ENCODE peak calls at places on chromosomes 4 and X, in five cellular contexts. A, Z, N, J and P are unnamed samples.
A peak's percentile ranks its signal among the peaks of the same experiment; 100 is the strongest.

GRCh38 chrX:133437356-133437755 is 22.1 kb upstream of the GPC4 start:
- DNase-seq in N (no peak), Z (no peak), J (no peak), A (no peak), P (no peak)

GRCh38 chr4:165096776-165097175 is 15.9 kb downstream of the TMEM192 start:
- DNase-seq in J (no peak), N (no peak), A (no peak), Z (peak; percentile 65), P (no peak)

GRCh38 chrX:46653482-46653881 is 79.9 kb downstream of the CHST7 start:
- DNase-seq in Z (peak; percentile 36), A (no peak), N (no peak), J (peak; percentile 16), P (no peak)

GRCh38 chr4:164701665-164702064 is 52.3 kb upstream of the SMIM31 start:
- DNase-seq in N (no peak), J (no peak), A (no peak), Z (no peak), P (no peak)

GRCh38 chrX:49053223-49054072 is 5.4 kb upstream of the CCDC120 start:
- DNase-seq in N (peak; percentile 54), A (peak; percentile 62), Z (peak; percentile 98), J (peak; percentile 88), P (no peak)

GRCh38 chr4:148034821-148035220 is 302.9 kb downstream of the ARHGAP10 start:
- DNase-seq in Z (no peak), N (no peak), A (no peak), J (no peak), P (no peak)

GRCh38 chrX:94178145-94178790 is 504.3 kb downstream of the FAM133A start:
- DNase-seq in Z (no peak), J (no peak), A (no peak), N (no peak), P (no peak)

GRCh38 chrX:39518451-39519212 is 579.1 kb downstream of the BCOR start:
- DNase-seq in Z (peak; percentile 52), N (no peak), A (no peak), J (no peak), P (no peak)

GRCh38 chr4:150116506-150116905 is 38.3 kb downstream of the DCLK2 start:
- DNase-seq in Z (no peak), N (no peak), J (no peak), A (no peak), P (no peak)

GRCh38 chrX:48505481-48505880 is 3.3 kb upstream of the PORCN start:
- DNase-seq in Z (no peak), A (no peak), J (no peak), N (no peak), P (no peak)

GRCh38 chr4:153579410-153579809 is 104.7 kb upstream of the TLR2 start:
- DNase-seq in A (no peak), Z (no peak), N (no peak), J (no peak), P (no peak)

GRCh38 chr4:123643691-123644090 is 247.1 kb downstream of the SPRY1 start:
- DNase-seq in Z (no peak), A (no peak), J (no peak), N (no peak), P (no peak)

GRCh38 chr4:129344058-129344457 is 248.1 kb downstream of the C4orf33 start:
- DNase-seq in Z (peak; percentile 12), J (peak; percentile 1), N (no peak), A (no peak), P (no peak)

GRCh38 chr4:140112576-140112975 is 41.4 kb downstream of the MAML3 start:
- DNase-seq in A (no peak), Z (no peak), N (no peak), J (no peak), P (no peak)

GRCh38 chrX:47991263-47992092 is 12.3 kb downstream of the ZNF182 start:
- DNase-seq in J (no peak), Z (no peak), A (no peak), N (no peak), P (no peak)

GRCh38 chr4:159284733-159285132 is 181.9 kb downstream of the RAPGEF2 start:
- DNase-seq in Z (no peak), A (no peak), N (no peak), J (no peak), P (no peak)

GRCh38 chr4:2428496-2429213 is 9.9 kb downstream of the CFAP99 start:
- DNase-seq in J (no peak), A (no peak), Z (no peak), N (no peak), P (no peak)

GRCh38 chr4:36222702-36223101 is 21.6 kb downstream of the ARAP2 start:
- DNase-seq in N (no peak), Z (no peak), A (no peak), J (no peak), P (no peak)

GRCh38 chrX:9317174-9317573 is 147.7 kb upstream of the TBL1X start:
- DNase-seq in N (no peak), A (no peak), J (peak; percentile 3), Z (no peak), P (no peak)

GRCh38 chr4:82491251-82491960 is 61.0 kb downstream of the ENOPH1 start:
- DNase-seq in J (peak; percentile 86), A (no peak), Z (no peak), N (no peak), P (no peak)

GRCh38 chrX:50865311-50865710 is 45.2 kb upstream of the BMP15 start:
- DNase-seq in Z (no peak), A (no peak), J (no peak), N (no peak), P (no peak)

GRCh38 chrX:110965409-110965808 is 130.6 kb upstream of the PAK3 start:
- DNase-seq in A (no peak), J (no peak), Z (no peak), N (no peak), P (no peak)

GRCh38 chr4:70754470-70754869 is 32.7 kb downstream of the RUFY3 start:
- DNase-seq in Z (no peak), N (no peak), J (no peak), A (no peak), P (no peak)

GRCh38 chr4:84852081-84852480 is 114.4 kb downstream of the WDFY3 start:
- DNase-seq in A (no peak), Z (no peak), N (no peak), J (peak; percentile 68), P (no peak)

GRCh38 chr4:10596586-10597285 is 87.8 kb downstream of the CLNK start:
- DNase-seq in J (no peak), N (no peak), Z (no peak), A (no peak), P (no peak)

GRCh38 chrX:19867411-19867732 is 20.0 kb downstream of the SH3KBP1 start:
- DNase-seq in Z (no peak), A (no peak), J (no peak), N (no peak), P (no peak)

GRCh38 chrX:153768311-153769157 is 4.5 kb downstream of the PLXNB3 start:
- DNase-seq in N (no peak), J (no peak), Z (peak; percentile 73), A (no peak), P (no peak)

GRCh38 chr4:66489783-66490452 is 819.6 kb upstream of the EPHA5 start:
- DNase-seq in Z (no peak), A (no peak), N (no peak), J (no peak), P (no peak)

GRCh38 chrX:12570859-12571501 is 220.2 kb upstream of the PRPS2 start:
- DNase-seq in Z (no peak), J (no peak), N (no peak), A (no peak), P (no peak)

GRCh38 chrX:24014388-24015018 is 12.5 kb downstream of the KLHL15 start:
- DNase-seq in Z (no peak), J (no peak), N (no peak), A (peak; percentile 41), P (no peak)

GRCh38 chrX:101009086-101009485 is 39.6 kb downstream of the ARL13A start:
- DNase-seq in A (no peak), N (no peak), J (no peak), Z (no peak), P (no peak)

GRCh38 chr4:3657917-3658913 is 108.0 kb upstream of the ADRA2C start:
- DNase-seq in J (no peak), N (no peak), A (no peak), Z (no peak), P (no peak)